ENCODE peak calls at places on chromosome 7, in five cellular contexts. A, S, R, X and W are unnamed samples.

GRCh38 chr7:99112097-99112496 is 31.8 kb downstream of the SMURF1 start:
- DNase-seq in A (no peak), S (no peak), R (no peak), X (peak), W (no peak)

GRCh38 chr7:106614751-106615150 is 46.2 kb downstream of the CCDC71L start:
- DNase-seq in A (no peak), S (no peak), R (no peak), X (no peak), W (no peak)

GRCh38 chr7:45151967-45152366 is 5.6 kb upstream of the RAMP3 start:
- DNase-seq in A (no peak), S (no peak), R (no peak), X (no peak), W (no peak)

GRCh38 chr7:152868122-152869040 is 108.8 kb downstream of the ACTR3B start:
- DNase-seq in A (no peak), S (no peak), R (no peak), X (no peak), W (no peak)

GRCh38 chr7:44099669-44100068 is 4.5 kb upstream of the AEBP1 start:
- DNase-seq in A (no peak), S (no peak), R (no peak), X (no peak), W (no peak)

GRCh38 chr7:55260671-55261385 is 104.3 kb upstream of the LANCL2 start:
- DNase-seq in A (no peak), S (no peak), R (no peak), X (no peak), W (no peak)

GRCh38 chr7:132457658-132458057 is 118.6 kb downstream of the PLXNA4 start:
- DNase-seq in A (no peak), S (no peak), R (no peak), X (no peak), W (peak)

GRCh38 chr7:158487546-158488224 is 99.9 kb downstream of the PTPRN2 start:
- DNase-seq in A (no peak), S (no peak), R (no peak), X (no peak), W (no peak)

GRCh38 chr7:137771679-137772078 is 75.1 kb downstream of the DGKI start:
- DNase-seq in A (no peak), S (no peak), R (no peak), X (no peak), W (no peak)

GRCh38 chr7:7795736-7796135 is 77.3 kb upstream of the RPA3 start:
- DNase-seq in A (peak), S (no peak), R (no peak), X (no peak), W (no peak)

GRCh38 chr7:78434281-78434680 is 635.7 kb downstream of the PHTF2 start:
- DNase-seq in A (no peak), S (no peak), R (no peak), X (no peak), W (peak)

GRCh38 chr7:93914581-93915066 is 6.9 kb upstream of the GNG11 start:
- DNase-seq in A (no peak), S (no peak), R (no peak), X (no peak), W (no peak)

GRCh38 chr7:50153141-50153540 is 60.1 kb upstream of the ZPBP start:
- DNase-seq in A (no peak), S (no peak), R (no peak), X (no peak), W (no peak)

GRCh38 chr7:80581472-80581871 is 57.0 kb upstream of the CD36 start:
- DNase-seq in A (no peak), S (no peak), R (no peak), X (no peak), W (no peak)

GRCh38 chr7:3280445-3280844 is 20.6 kb upstream of the SDK1 start:
- DNase-seq in A (no peak), S (no peak), R (no peak), X (no peak), W (no peak)

GRCh38 chr7:156560075-156560474 is 80.5 kb upstream of the RNF32 start:
- DNase-seq in A (peak), S (peak), R (peak), X (no peak), W (peak)

GRCh38 chr7:43565786-43566185 is 17.1 kb upstream of the STK17A start:
- DNase-seq in A (no peak), S (no peak), R (no peak), X (no peak), W (no peak)

GRCh38 chr7:115561341-115562110 is 469.0 kb downstream of the TFEC start:
- DNase-seq in A (no peak), S (no peak), R (no peak), X (no peak), W (no peak)

GRCh38 chr7:2151801-2152612 is 80.7 kb downstream of the MAD1L1 start:
- DNase-seq in A (no peak), S (no peak), R (no peak), X (no peak), W (no peak)

GRCh38 chr7:2152646-2153045 is 80.1 kb downstream of the MAD1L1 start:
- DNase-seq in A (no peak), S (no peak), R (no peak), X (no peak), W (no peak)

GRCh38 chr7:2150445-2150815 is 82.3 kb downstream of the MAD1L1 start:
- DNase-seq in A (no peak), S (no peak), R (no peak), X (no peak), W (no peak)

GRCh38 chr7:2149672-2150444 is 82.9 kb downstream of the MAD1L1 start:
- DNase-seq in A (peak), S (no peak), R (no peak), X (no peak), W (no peak)

DNA sequence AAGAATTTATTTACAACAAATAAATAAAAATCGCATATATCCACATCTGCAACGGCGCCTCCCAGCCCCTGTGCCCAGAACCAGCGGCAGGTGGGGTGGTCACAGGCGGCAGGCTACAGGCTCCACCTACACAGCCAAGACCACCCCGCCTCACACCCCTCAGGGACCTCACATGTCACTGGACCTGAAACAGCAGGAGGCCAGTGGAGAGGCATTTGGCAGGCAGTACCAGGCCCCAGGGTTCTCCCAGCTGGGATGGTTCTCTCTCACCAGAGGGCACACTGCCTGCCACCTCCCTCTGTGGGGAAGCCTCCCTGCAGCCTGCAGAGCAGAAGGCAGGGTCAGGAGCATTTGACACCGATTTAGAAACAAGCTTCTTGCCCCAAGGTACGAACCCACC is 81.5 kb downstream of the MAD1L1 start:
- DNase-seq in A (no peak), S (no peak), R (no peak), X (no peak), W (no peak)
- TF ChIP-seq CREB1 in A (no peak), S (no peak), R (no peak), X (no peak), W (no peak)

GRCh38 chr7:123795917-123796316 is 47.1 kb upstream of the WASL start:
- DNase-seq in A (peak), S (no peak), R (no peak), X (no peak), W (no peak)

GRCh38 chr7:123796568-123796967 is 47.8 kb upstream of the WASL start:
- DNase-seq in A (no peak), S (no peak), R (no peak), X (no peak), W (no peak)

GRCh38 chr7:123798527-123799188 is 46.3 kb upstream of the HYAL4 start:
- DNase-seq in A (no peak), S (no peak), R (no peak), X (no peak), W (no peak)

GRCh38 chr7:123802249-123802648 is 42.7 kb upstream of the HYAL4 start:
- DNase-seq in A (no peak), S (no peak), R (no peak), X (no peak), W (no peak)

GRCh38 chr7:123797673-123798526 is 47.1 kb upstream of the HYAL4 start:
- DNase-seq in A (peak), S (peak), R (no peak), X (no peak), W (peak)
- H3K4me3 ChIP-seq in A (no peak), S (no peak), R (no peak), X (no peak), W (no peak)

GRCh38 chr7:2148189-2148588 is 84.6 kb downstream of the MAD1L1 start:
- DNase-seq in A (no peak), S (no peak), R (no peak), X (no peak), W (peak)
- TF ChIP-seq CTCF in A (peak), S (no peak), R (no peak), X (peak), W (peak)

GRCh38 chr7:84022009-84022408 is 172.6 kb downstream of the SEMA3A start:
- DNase-seq in A (no peak), S (no peak), R (no peak), X (no peak), W (no peak)
- TF ChIP-seq CREB1 in A (no peak), S (no peak), R (no peak), X (no peak), W (no peak)

DNA sequence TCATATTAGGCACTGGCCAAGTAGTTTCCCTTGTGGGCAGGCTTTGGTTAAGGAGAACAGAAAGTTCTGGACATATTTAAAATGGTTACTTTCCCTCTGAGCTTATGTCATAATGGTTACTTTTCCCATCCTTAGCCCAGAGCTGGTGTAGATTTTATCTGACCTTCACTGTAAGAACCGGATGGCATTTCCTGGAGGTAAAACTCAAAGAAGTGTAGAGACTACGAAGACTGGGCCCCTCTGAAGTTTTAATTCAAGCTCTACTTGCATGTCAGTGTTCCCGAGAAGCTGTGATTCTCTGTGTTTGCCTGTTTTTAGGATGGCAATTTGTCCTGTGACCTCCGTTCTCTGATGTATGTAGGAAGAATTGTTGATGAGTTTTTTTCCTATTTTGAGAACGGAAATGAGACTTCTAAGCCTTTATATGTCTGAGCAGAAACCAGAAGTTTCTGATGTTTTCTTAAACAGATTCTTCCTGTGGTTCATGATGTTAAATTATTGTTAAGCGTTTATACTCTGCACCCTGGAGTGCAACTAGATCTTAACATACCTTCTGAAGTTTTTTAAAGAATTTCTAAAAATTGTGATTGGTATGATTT is 94.2 kb downstream of the CDCA7L start:
- DNase-seq in A (no peak), S (no peak), R (no peak), X (no peak), W (no peak)
- H3K4me3 ChIP-seq in A (no peak), S (no peak), R (no peak), X (no peak), W (no peak)

GRCh38 chr7:66907731-66908130 is 13.3 kb upstream of the TMEM248 start:
- DNase-seq in A (no peak), S (no peak), R (no peak), X (no peak), W (no peak)

GRCh38 chr7:66903360-66904062 is 17.5 kb upstream of the TMEM248 start:
- DNase-seq in A (no peak), S (no peak), R (no peak), X (no peak), W (no peak)

GRCh38 chr7:66905243-66905642 is 15.8 kb upstream of the TMEM248 start:
- DNase-seq in A (no peak), S (no peak), R (no peak), X (no peak), W (no peak)

GRCh38 chr7:66904063-66904593 is 16.9 kb upstream of the TMEM248 start:
- DNase-seq in A (no peak), S (no peak), R (no peak), X (no peak), W (no peak)

DNA sequence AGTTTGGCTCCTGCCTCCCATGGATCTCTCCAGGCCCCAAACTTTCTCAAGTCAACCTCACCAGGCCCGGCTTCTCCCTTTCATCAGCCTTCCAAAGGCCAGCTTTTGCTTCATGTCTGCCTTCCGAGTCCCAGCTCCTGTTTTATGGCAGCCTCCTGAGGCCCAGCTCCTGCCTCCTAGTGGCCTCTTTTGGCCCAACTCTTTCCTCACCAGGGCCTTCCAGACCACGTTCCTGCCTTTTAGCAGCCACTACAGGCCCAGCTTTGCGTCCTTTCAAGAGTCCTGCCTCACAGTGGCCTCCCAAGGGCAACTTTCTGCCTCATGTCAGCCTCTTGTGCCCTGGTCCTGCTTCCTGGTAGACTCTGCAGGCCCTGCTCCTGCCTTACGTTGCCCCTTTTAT is 15.3 kb upstream of the TMEM248 start:
- DNase-seq in A (no peak), S (no peak), R (no peak), X (no peak), W (peak)
- TF ChIP-seq CTCF in A (peak), S (peak), R (peak), X (peak), W (peak)